ENCODE peak calls at places on chromosomes 2 and 18, in six cellular contexts. A is mesendoderm, D is H9, O is IMR-90, Q is H1, G is mesenchymal stem cell. E is an unnamed sample.

GRCh38 chr18:12879840-12880531 is 4.1 kb downstream of the PTPN2 start:
- DNase-seq in A (peak; percentile 51), D (no peak), O (no peak), Q (no peak), G (no peak), E (no peak)

GRCh38 chr2:203394519-203395227 is 66.5 kb downstream of the ABI2 start:
- DNase-seq in A (peak; percentile 51), D (peak; percentile 33), O (no peak), Q (no peak), G (no peak), E (no peak)

GRCh38 chr18:35131387-35132283 is 90.4 kb downstream of the MAPRE2 start:
- DNase-seq in A (no peak), D (no peak), O (peak; percentile 24), Q (no peak), G (no peak), E (no peak)

GRCh38 chr2:136238552-136239346 is 120.8 kb upstream of the CXCR4 start:
- DNase-seq in A (peak; percentile 66), D (no peak), O (peak; percentile 4), Q (no peak), G (peak; percentile 8), E (no peak)

GRCh38 chr2:229174794-229175529 is 96.1 kb downstream of the PID1 start:
- DNase-seq in A (no peak), D (no peak), O (peak; percentile 3), Q (no peak), G (peak; percentile 63), E (no peak)

GRCh38 chr2:236403811-236404210 is 139.6 kb upstream of the ASB18 start:
- DNase-seq in A (no peak), D (no peak), O (no peak), Q (no peak), G (no peak), E (no peak)

GRCh38 chr2:174210861-174211260 is 37.5 kb downstream of the OLA1 start:
- DNase-seq in A (peak; percentile 70), D (no peak), O (no peak), Q (no peak), G (no peak), E (no peak)

GRCh38 chr2:241300000-241300399 is 15.5 kb downstream of the HDLBP start:
- DNase-seq in A (no peak), D (no peak), O (no peak), Q (no peak), G (no peak), E (no peak)

GRCh38 chr18:27605107-27605834 is 420.2 kb upstream of the CHST9 start:
- DNase-seq in A (peak; percentile 92), D (peak; percentile 75), O (peak; percentile 65), Q (peak; percentile 62), G (peak; percentile 83), E (peak; percentile 85)

GRCh38 chr18:3498705-3499451 is 48.9 kb downstream of the TGIF1 start:
- DNase-seq in A (peak; percentile 73), D (peak; percentile 63), O (peak; percentile 39), Q (peak; percentile 78), G (peak; percentile 49), E (peak; percentile 53)

GRCh38 chr2:128315829-128316776 is 2.6 kb downstream of the HS6ST1 start:
- DNase-seq in A (no peak), D (no peak), O (peak; percentile 76), Q (peak; percentile 48), G (peak; percentile 80), E (no peak)

GRCh38 chr2:46171441-46171953 is 125.7 kb upstream of the EPAS1 start:
- DNase-seq in A (peak; percentile 36), D (no peak), O (peak; percentile 95), Q (no peak), G (peak; percentile 81), E (no peak)

GRCh38 chr2:172230783-172231446 is 128.2 kb upstream of the DLX2 start:
- DNase-seq in A (no peak), D (peak; percentile 29), O (no peak), Q (no peak), G (no peak), E (no peak)

GRCh38 chr18:75075016-75075305 is 134.0 kb downstream of the PTGR3 start:
- DNase-seq in A (no peak), D (no peak), O (no peak), Q (no peak), G (no peak), E (no peak)

GRCh38 chr2:197573608-197574007 is 57.7 kb downstream of the MOB4 start:
- DNase-seq in A (peak; percentile 47), D (no peak), O (no peak), Q (no peak), G (no peak), E (no peak)

GRCh38 chr2:45729753-45730512 is 78.5 kb downstream of the PRKCE start:
- DNase-seq in A (peak; percentile 58), D (no peak), O (no peak), Q (no peak), G (no peak), E (no peak)

GRCh38 chr2:28164280-28164801 is 228.3 kb upstream of the FOSL2 start:
- DNase-seq in A (no peak), D (no peak), O (peak; percentile 64), Q (no peak), G (peak; percentile 92), E (no peak)

GRCh38 chr2:11118761-11119160 is 36.5 kb upstream of the SLC66A3 start:
- DNase-seq in A (no peak), D (no peak), O (peak; percentile 41), Q (no peak), G (no peak), E (no peak)

GRCh38 chr18:5527603-5528002 is 16.2 kb downstream of the EPB41L3 start:
- DNase-seq in A (no peak), D (no peak), O (peak; percentile 86), Q (no peak), G (no peak), E (no peak)

GRCh38 chr2:86066007-86066578 is 39.6 kb downstream of the POLR1A start:
- DNase-seq in A (no peak), D (peak; percentile 7), O (no peak), Q (no peak), G (no peak), E (no peak)

GRCh38 chr2:47653909-47654789 is 128.8 kb upstream of the MSH6 start:
- DNase-seq in A (peak; percentile 59), D (peak; percentile 71), O (peak; percentile 5), Q (peak; percentile 68), G (no peak), E (peak; percentile 31)

GRCh38 chr2:74548919-74549684 is 4.6 kb downstream of the LOXL3 start:
- DNase-seq in A (peak; percentile 56), D (peak; percentile 90), O (peak; percentile 46), Q (peak; percentile 87), G (peak; percentile 44), E (peak; percentile 49)

GRCh38 chr2:37676274-37676673 is 4.8 kb upstream of the CDC42EP3 start:
- DNase-seq in A (peak; percentile 73), D (no peak), O (peak; percentile 58), Q (no peak), G (no peak), E (no peak)

GRCh38 chr2:205734436-205734835 is 52.1 kb downstream of the NRP2 start:
- DNase-seq in A (peak; percentile 90), D (peak; percentile 62), O (peak; percentile 90), Q (no peak), G (peak; percentile 88), E (no peak)

GRCh38 chr2:113186421-113186820 is 12.7 kb downstream of the PSD4 start:
- DNase-seq in A (no peak), D (no peak), O (no peak), Q (no peak), G (no peak), E (no peak)
- H3K27ac ChIP-seq in A (no peak overlapping the region), D (no peak overlapping the region), O (no peak overlapping the region), Q (no peak overlapping the region), G (no peak overlapping the region), E (no peak overlapping the region)

GRCh38 chr2:160680974-160681373 is 187.4 kb upstream of the RBMS1 start:
- DNase-seq in A (no peak), D (no peak), O (no peak), Q (no peak), G (no peak), E (no peak)
- H2BK120ac ChIP-seq in A (no peak overlapping the region), D (no peak overlapping the region), O (no peak overlapping the region), Q (no peak overlapping the region), G (no peak overlapping the region), E (no peak overlapping the region)

GRCh38 chr2:54545700-54546450 is 89.7 kb downstream of the SPTBN1 start:
- DNase-seq in A (no peak), D (no peak), O (peak; percentile 67), Q (no peak), G (peak; percentile 79), E (no peak)

GRCh38 chr2:54546518-54546917 is 90.4 kb downstream of the SPTBN1 start:
- DNase-seq in A (no peak), D (no peak), O (no peak), Q (no peak), G (no peak), E (no peak)

GRCh38 chr2:54541995-54542394 is 85.9 kb downstream of the SPTBN1 start:
- DNase-seq in A (no peak), D (no peak), O (no peak), Q (no peak), G (no peak), E (no peak)

GRCh38 chr2:54546925-54547324 is 90.8 kb downstream of the SPTBN1 start:
- DNase-seq in A (no peak), D (no peak), O (no peak), Q (no peak), G (no peak), E (no peak)

GRCh38 chr2:54543736-54544396 is 87.7 kb downstream of the SPTBN1 start:
- DNase-seq in A (no peak), D (no peak), O (no peak), Q (no peak), G (no peak), E (no peak)
- H2BK15ac ChIP-seq in A (no peak overlapping the region), D (no peak overlapping the region), O (no peak overlapping the region), Q (no peak overlapping the region), G (no peak overlapping the region), E (no peak overlapping the region)

DNA sequence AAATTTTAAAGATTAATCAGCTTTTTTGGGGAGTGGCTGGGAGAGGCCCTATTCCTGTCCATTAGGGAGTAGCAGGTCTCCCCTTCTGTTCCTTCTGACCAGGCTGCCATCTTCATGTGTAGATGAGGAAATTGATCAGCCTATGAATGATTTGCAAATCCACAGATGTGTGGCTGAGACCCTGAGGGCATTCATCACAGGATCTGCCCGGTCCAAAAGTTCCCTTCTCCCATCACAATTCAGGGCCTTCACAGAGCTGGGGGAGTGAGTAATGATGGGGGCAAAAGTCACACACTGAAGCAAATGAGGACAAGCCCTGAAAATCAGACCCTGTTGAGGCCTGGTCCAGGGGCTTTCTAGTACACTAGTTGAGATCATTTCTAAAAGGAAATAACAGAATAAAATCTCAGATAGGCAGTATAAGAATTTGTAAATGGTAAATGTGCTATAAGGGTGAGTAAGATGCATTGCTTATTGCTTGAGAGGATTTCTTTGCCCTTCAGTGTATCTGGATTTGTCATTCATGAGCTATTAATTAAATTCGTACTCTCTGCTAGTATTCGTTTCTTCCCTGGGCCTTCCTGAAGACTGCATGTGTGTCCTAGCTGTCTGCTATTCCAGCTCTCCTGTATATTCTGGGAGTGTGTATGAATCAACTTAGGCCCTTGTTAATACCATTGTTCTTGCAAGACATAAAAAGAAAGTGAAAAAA is 53.2 kb downstream of the SETBP1 start:
- DNase-seq in A (no peak), D (no peak), O (peak; percentile 2), Q (no peak), G (no peak), E (no peak)
- H3K27ac ChIP-seq in A (no peak overlapping the region), D (no peak overlapping the region), O (no peak overlapping the region), Q (no peak overlapping the region), G (peak overlapping the region; percentile 92), E (no peak overlapping the region)

E was measured in neuronal stem cell.